ENCODE peak calls at places on chromosomes 13 and 19, in ten cellular contexts. N is M059J; W is T-helper 17 cell; S is endodermal cell; J is fibroblast of gingiva; C is A549; L is cardiac fibroblast; H is T-helper 2 cell treated with Interferon-gamma antibody and Interleukin-4, amounts not matched to agents 5 μg/mL and 100 μg/mL, for 36 hours; T is keratinocyte; D is hepatic stellate cell. M is an unnamed sample.

GRCh38 chr19:491146-491741 is 5.0 kb upstream of the MADCAM1 start:
- DNase-seq in H (no peak), D (no peak), T (no peak), L (no peak), J (no peak), N (no peak), W (no peak), C (no peak), S (peak), M (no peak)

GRCh38 chr19:17576758-17577532 is 21.5 kb downstream of the COLGALT1 start:
- DNase-seq in W (no peak), T (peak), L (peak), N (peak), S (peak), J (peak), H (no peak), C (peak), D (no peak), M (peak)

GRCh38 chr19:39206122-39206521 is 2.1 kb upstream of the SYCN start:
- DNase-seq in D (no peak), J (no peak), N (no peak), T (no peak), H (no peak), L (no peak), C (no peak), S (no peak), W (no peak), M (no peak)

GRCh38 chr19:15115762-15116615 is 8.8 kb downstream of the SYDE1 start:
- DNase-seq in D (no peak), H (no peak), L (no peak), J (no peak), T (no peak), W (no peak), N (no peak), C (no peak), S (no peak), M (no peak)

GRCh38 chr13:72164811-72165210 is 297.8 kb upstream of the DACH1 start:
- DNase-seq in N (no peak), T (no peak), H (no peak), C (no peak), L (peak), D (no peak), W (no peak), J (no peak), S (no peak), M (no peak)

GRCh38 chr19:12314553-12314952 is 18.9 kb downstream of the ZNF563 start:
- DNase-seq in D (no peak), T (no peak), L (no peak), H (no peak), N (peak), S (no peak), W (no peak), C (no peak), J (no peak), M (no peak)

GRCh38 chr19:55146078-55146647 is 2.8 kb downstream of the TNNT1 start:
- DNase-seq in N (peak), H (no peak), L (peak), T (no peak), C (peak), J (no peak), W (no peak), D (peak), S (peak), M (no peak)

GRCh38 chr19:42114412-42114811 is 17.8 kb downstream of the POU2F2 start:
- DNase-seq in L (no peak), T (no peak), H (no peak), W (no peak), C (no peak), N (peak), J (no peak), D (no peak), S (peak), M (no peak)

GRCh38 chr19:8611890-8612806 is 1.6 kb upstream of the ADAMTS10 start:
- DNase-seq in J (no peak), T (no peak), D (peak), N (peak), L (peak), H (no peak), W (no peak), S (peak), C (peak), M (no peak)

GRCh38 chr13:65803706-65804392 is 1426.3 kb downstream of the PCDH9 start:
- DNase-seq in T (no peak), C (no peak), S (no peak), D (no peak), H (no peak), L (no peak), J (no peak), N (no peak), W (no peak), M (no peak)

GRCh38 chr13:101398920-101399319 is 17.4 kb downstream of the NALCN start:
- DNase-seq in T (no peak), C (no peak), L (peak), D (peak), S (no peak), J (no peak), N (peak), W (no peak), H (no peak), M (no peak)

GRCh38 chr19:31270897-31271568 is 78.2 kb downstream of the TSHZ3 start:
- DNase-seq in N (peak), J (peak), L (peak), W (no peak), D (no peak), H (no peak), S (no peak), T (no peak), C (no peak), M (no peak)

GRCh38 chr19:17483605-17484002 is 13.3 kb downstream of the SLC27A1 start:
- DNase-seq in J (no peak), N (no peak), H (no peak), D (no peak), C (no peak), W (no peak), S (no peak), T (no peak), L (no peak), M (no peak)

GRCh38 chr13:76596216-76596615 is 290.0 kb downstream of the KCTD12 start:
- DNase-seq in N (no peak), C (no peak), H (no peak), D (no peak), J (no peak), T (no peak), S (no peak), L (peak), W (no peak), M (no peak)

GRCh38 chr19:38650911-38651584 is 3.6 kb downstream of the ACTN4 start:
- DNase-seq in L (peak), W (no peak), N (peak), H (no peak), T (no peak), J (peak), D (peak), C (peak), S (no peak), M (no peak)

GRCh38 chr19:11160119-11160768 is 4.7 kb upstream of the SPC24 start:
- DNase-seq in H (no peak), C (no peak), L (no peak), J (peak), D (peak), N (no peak), S (no peak), T (no peak), W (no peak), M (no peak)

GRCh38 chr13:50419896-50420295 is 404.7 kb downstream of the KCNRG start:
- DNase-seq in W (no peak), L (no peak), C (no peak), N (no peak), T (no peak), D (no peak), H (no peak), S (no peak), J (no peak), M (no peak)

GRCh38 chr19:5025027-5025426 is 56.1 kb downstream of the KDM4B start:
- DNase-seq in T (no peak), C (no peak), D (no peak), J (no peak), H (no peak), L (no peak), W (no peak), N (no peak), S (no peak), M (no peak)

GRCh38 chr19:8446055-8446709 is 1.4 kb downstream of the HNRNPM start:
- DNase-seq in L (no peak), J (no peak), S (no peak), N (no peak), C (no peak), T (no peak), W (no peak), D (no peak), H (no peak), M (no peak)